ENCODE peak calls at places on chromosomes 16 and 17, in five cellular contexts. H is SK-N-SH, G is upper lobe of left lung, D is H1, K is tibial nerve. C is an unnamed sample. For H3K27me3, the result is how much of the 10 kb centered on the place peaks cover.

GRCh38 chr17:68424861-68425260 is 32.4 kb downstream of the WIPI1 start:
- DNase-seq in H (no peak), K (no peak), G (peak), D (peak), C (no peak)

GRCh38 chr17:63086483-63087185 is 120.6 kb downstream of the TANC2 start:
- DNase-seq in G (no peak), H (no peak), D (no peak), K (no peak), C (no peak)

GRCh38 chr17:49497147-49498036 is 2.3 kb downstream of the NGFR start:
- DNase-seq in K (peak), H (peak), D (peak), G (peak), C (no peak)

GRCh38 chr16:19840524-19841110 is 44.0 kb downstream of the GPRC5B start:
- DNase-seq in K (no peak), G (no peak), D (no peak), H (no peak), C (no peak)

GRCh38 chr16:64920211-64920610 is 201.7 kb downstream of the CDH11 start:
- DNase-seq in H (no peak), G (no peak), K (no peak), D (no peak), C (no peak)

GRCh38 chr16:47617732-47618131 is 156.6 kb downstream of the PHKB start:
- DNase-seq in D (no peak), G (no peak), H (no peak), K (no peak), C (no peak)

GRCh38 chr17:48915459-48916282 is 7.5 kb downstream of the UBE2Z start:
- DNase-seq in H (no peak), K (peak), G (no peak), D (no peak), C (no peak)

GRCh38 chr17:17398188-17398927 is 78.4 kb upstream of the MED9 start:
- DNase-seq in G (peak), H (no peak), K (peak), D (no peak), C (no peak)

DNA sequence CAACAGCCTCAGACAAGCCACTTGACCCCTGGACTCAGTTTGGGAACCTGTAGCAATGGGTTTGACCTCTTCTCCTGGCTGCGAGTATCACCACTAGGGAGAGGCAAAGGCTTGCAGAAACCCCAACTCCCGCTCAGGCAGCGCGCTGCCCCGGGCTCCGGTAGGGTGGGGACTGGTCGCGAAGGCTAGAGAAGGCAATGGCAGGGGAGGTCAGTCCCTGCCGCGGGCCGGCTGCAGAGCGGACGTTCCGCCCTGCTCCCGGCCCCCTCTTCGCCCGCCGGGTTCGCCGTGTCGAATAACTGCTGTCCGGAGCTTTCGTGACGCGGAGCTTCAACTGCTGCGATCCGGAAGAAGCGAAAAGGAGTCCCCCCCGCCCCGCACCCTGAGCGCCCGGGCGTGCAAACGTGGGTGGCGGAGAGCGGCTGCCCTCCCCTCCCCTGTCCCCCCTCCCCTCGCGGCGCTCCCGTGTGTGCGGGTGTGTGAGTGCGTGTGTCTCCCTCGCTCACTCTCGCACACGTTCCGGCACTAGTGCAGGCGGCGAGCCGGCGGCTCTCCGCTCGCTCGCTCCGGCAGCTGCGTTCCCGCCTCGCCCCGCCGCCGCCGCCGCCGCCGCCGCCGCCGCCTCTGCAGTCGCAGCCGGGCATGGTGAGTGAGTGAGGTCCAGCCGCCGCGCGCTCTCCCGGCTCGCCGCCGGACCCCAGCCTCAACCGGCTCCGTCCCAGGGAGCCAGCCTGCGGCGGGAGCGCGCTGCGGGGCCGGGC is 792 bp upstream of the SHISA6 start:
- DNase-seq in H (peak), K (peak), D (peak), G (peak), C (no peak)
- H3K27me3 ChIP-seq in H (under half), K (under half), D (under half), G (under half), C (under half)

DNA sequence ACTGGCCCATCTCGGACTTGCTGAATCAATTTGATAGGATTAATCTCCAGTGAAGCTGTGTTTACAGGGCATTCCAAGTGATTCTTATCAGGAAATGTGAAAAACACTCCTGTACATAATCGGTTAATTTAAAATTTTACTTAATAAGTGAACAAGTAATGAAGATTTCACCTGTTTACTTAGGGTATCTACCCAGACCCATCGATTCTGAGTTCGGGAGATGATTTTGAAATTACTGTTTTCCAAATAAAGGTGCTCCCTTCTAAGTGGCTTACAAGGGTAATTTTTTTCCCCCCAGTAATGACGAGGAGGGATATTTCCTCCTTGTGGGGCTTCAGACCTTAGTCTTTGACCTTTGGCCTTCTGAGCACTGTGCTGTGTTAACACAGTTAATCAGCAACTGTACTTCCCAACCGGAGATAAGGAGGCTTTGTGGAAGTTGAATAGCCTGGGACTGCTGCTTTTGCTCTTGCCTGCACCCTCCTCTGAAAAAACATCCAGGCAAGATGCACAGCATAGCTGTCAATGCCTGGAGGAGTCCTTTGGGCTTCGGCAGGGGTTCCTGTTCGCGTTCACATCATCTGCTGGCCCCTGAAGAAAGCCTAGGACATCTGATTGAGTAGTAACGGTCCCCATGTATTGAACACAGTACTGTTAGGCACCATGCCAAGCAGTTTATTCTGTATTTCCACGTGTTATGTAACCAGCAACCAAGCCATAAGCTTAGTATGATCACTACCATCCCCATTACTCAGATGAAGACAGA is 1.8 kb downstream of the FAHD1 start:
- DNase-seq in G (no peak), K (no peak), D (no peak), H (no peak), C (no peak)
- TF ChIP-seq EP300 in G (no peak), K (no peak), D (no peak), H (no peak), C (no peak)

GRCh38 chr17:77885678-77886386 is 72.7 kb upstream of the TNRC6C start:
- DNase-seq in H (no peak), D (no peak), K (no peak), G (no peak), C (no peak)
- H3K27me3 ChIP-seq in H (under half), D (under half), K (under half), G (under half), C (under half)

GRCh38 chr17:40440166-40440565 is 3.1 kb upstream of the IGFBP4 start:
- DNase-seq in H (no peak), K (no peak), G (no peak), D (no peak), C (no peak)

GRCh38 chr17:40443988-40444899 is 994 bp downstream of the IGFBP4 start:
- DNase-seq in D (peak), K (no peak), G (no peak), H (no peak), C (peak)

GRCh38 chr17:40445769-40446468 is 2.7 kb downstream of the IGFBP4 start:
- DNase-seq in H (no peak), G (no peak), D (no peak), K (no peak), C (no peak)

GRCh38 chr17:40443196-40443987 is at the start of gene IGFBP4:
- DNase-seq in D (peak), K (peak), G (peak), H (peak), C (peak)

DNA sequence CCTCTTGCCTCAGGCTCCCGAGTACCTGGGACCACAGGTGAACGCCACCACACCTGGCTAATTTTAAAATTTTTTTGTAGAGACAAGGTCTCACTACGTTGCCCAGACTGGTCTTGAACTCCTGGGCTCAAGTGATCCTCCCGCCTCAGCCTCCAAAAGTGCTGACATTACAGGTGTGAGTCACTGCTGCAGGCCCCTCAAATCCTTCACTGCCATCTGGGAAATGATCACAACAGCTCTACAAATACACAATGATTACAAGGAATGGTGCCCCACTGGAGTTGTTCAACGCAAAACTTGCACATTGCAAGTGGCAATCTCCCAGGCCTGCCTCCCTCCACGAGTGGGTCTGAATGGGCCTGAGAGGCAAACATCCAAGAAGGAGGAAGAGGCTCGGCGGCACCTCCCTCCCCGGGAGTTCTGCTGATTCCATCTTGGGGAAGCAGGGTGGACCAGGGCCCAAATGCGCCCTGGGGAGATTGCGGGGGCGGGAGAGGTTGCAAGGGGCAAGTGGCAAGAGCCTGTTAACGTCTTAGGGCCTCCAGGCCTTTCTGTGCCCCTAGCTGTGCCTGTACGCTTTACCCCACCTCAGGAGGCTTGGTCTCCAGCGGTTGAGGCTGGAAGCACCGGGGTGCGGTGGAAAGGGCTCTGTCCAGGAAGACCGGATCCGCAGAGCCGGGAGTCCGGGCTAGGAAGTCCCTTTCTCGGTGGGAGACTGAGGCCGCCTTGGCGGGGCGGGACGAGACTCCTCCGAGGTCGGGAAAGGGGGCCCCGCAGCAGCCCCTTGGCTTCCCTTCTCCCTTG is 656 bp upstream of the IGFBP4 start:
- DNase-seq in G (no peak), H (no peak), D (no peak), K (peak), C (peak)
- TF ChIP-seq EP300 in G (no peak), H (no peak), D (no peak), K (no peak), C (no peak)

C was measured in ovary.